ENCODE peak calls at places on chromosomes 7 and 10, in nine cellular contexts. F is astrocyte; O is CD8-positive, alpha-beta memory T cell; Z is dorsolateral prefrontal cortex; I is fibroblast of lung; P is breast epithelium; Q is GM23338; G is adipocyte; E is HAP-1. W is an unnamed sample.

GRCh38 chr7:108323305-108323832 is 132.9 kb downstream of the NRCAM start:
- DNase-seq in P (no peak), E (no peak), O (no peak), Q (no peak), F (no peak), Z (no peak), I (no peak), G (no peak), W (no peak)

GRCh38 chr7:84176716-84177115 is 17.9 kb downstream of the SEMA3A start:
- DNase-seq in Q (no peak), I (peak; percentile 33), F (peak; percentile 48), Z (no peak), E (peak; percentile 52), P (no peak), O (no peak), G (peak; percentile 72), W (no peak)

GRCh38 chr10:3145366-3145765 is 27.2 kb downstream of the PITRM1 start:
- DNase-seq in P (no peak), G (no peak), I (no peak), Q (no peak), E (no peak), Z (no peak), O (no peak), F (no peak), W (no peak)

GRCh38 chr7:34165927-34166550 is 260.7 kb downstream of the BMPER start:
- DNase-seq in O (no peak), F (peak; percentile 15), E (no peak), G (peak; percentile 71), I (peak; percentile 63), Z (no peak), P (no peak), Q (peak; percentile 75), W (no peak)

GRCh38 chr7:10212664-10213063 is 761.0 kb upstream of the PHF14 start:
- DNase-seq in E (no peak), O (no peak), F (peak; percentile 33), Z (no peak), I (no peak), G (no peak), Q (no peak), P (no peak), W (no peak)

GRCh38 chr7:27526991-27527722 is 135.5 kb downstream of the HIBADH start:
- DNase-seq in Z (no peak), G (peak; percentile 10), E (no peak), F (no peak), O (no peak), Q (no peak), P (no peak), I (peak; percentile 41), W (no peak)

GRCh38 chr10:17128261-17128660 is 1.4 kb downstream of the CUBN start:
- DNase-seq in G (no peak), O (no peak), I (no peak), Z (no peak), F (no peak), E (no peak), P (no peak), Q (no peak), W (no peak)

GRCh38 chr10:22344781-22345300 is 455 bp upstream of the SPAG6 start:
- DNase-seq in O (no peak), Z (no peak), P (no peak), E (no peak), G (no peak), Q (no peak), I (no peak), F (no peak), W (no peak)

GRCh38 chr7:64888561-64888900 is 14.5 kb upstream of the ZNF273 start:
- DNase-seq in G (no peak), E (no peak), I (peak; percentile 6), F (no peak), Q (peak; percentile 28), P (no peak), Z (no peak), O (no peak), W (no peak)

GRCh38 chr7:64888901-64889685 is 14.0 kb upstream of the ZNF273 start:
- DNase-seq in O (no peak), F (no peak), Q (peak; percentile 53), P (peak; percentile 18), Z (peak; percentile 22), I (peak; percentile 7), E (no peak), G (peak; percentile 32), W (no peak)

GRCh38 chr7:64889686-64890162 is 13.3 kb upstream of the ZNF273 start:
- DNase-seq in F (no peak), E (no peak), P (no peak), G (no peak), I (no peak), Z (no peak), O (no peak), Q (peak; percentile 29), W (no peak)

GRCh38 chr7:64886956-64887545 is 16.0 kb upstream of the ZNF273 start:
- DNase-seq in G (no peak), Q (no peak), F (no peak), E (no peak), Z (no peak), P (peak; percentile 11), O (no peak), I (no peak), W (no peak)

DNA sequence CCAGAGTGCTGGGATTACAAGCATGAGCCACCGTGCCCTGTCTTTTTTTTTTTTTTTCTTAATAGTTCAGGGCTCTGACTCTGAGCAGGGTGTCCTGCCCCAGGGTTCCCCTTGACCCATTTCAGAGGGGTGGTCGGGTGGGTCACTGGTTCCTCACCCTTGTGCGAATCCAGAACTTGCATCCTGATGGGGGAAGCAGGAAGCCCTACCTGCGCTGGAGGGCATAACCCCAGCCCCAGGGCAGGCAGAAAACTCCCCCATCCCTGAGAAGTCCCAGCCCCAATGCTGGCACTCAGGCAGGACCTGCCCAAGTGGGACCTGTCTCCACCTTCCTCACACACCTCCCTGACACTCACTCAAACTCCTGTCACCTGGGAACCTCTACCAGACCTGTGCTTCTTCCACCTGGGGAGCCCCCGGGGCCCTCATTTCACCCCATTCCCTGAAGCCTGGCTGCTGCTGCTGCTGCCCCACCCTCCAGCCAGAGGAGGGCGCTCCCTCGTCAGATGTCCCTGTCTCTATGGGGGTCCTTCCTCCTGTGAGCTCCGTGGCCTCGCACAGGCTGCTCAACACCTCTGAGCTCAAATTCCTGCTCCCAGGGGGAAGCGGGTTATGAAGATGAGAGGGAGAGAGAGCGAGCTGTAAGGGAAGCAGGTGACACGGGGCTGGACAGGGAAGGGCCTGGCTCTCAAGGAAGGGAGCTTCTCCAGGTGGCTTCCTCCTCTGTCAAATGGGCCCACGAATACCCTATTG is 15.1 kb upstream of the ZNF273 start:
- DNase-seq in P (peak; percentile 12), Q (peak; percentile 92), Z (peak; percentile 43), I (no peak), G (no peak), E (no peak), O (peak; percentile 65), F (no peak), W (no peak)
- H3K27me3 ChIP-seq in P (no peaks in the 10 kb centered on the region), Q (peaks cover 92% of the 10 kb centered on the region), Z (no peaks in the 10 kb centered on the region), I (peaks cover 15% of the 10 kb centered on the region), G (peaks cover 35% of the 10 kb centered on the region), E (no peaks in the 10 kb centered on the region), O (no peaks in the 10 kb centered on the region), F (peaks cover 12% of the 10 kb centered on the region), W (no peaks in the 10 kb centered on the region)

GRCh38 chr7:158529181-158530096 is 58.2 kb downstream of the PTPRN2 start:
- DNase-seq in Q (no peak), O (no peak), Z (no peak), G (no peak), I (no peak), P (no peak), E (no peak), F (no peak), W (no peak)

GRCh38 chr7:158530800-158531609 is 56.6 kb downstream of the PTPRN2 start:
- DNase-seq in G (no peak), I (no peak), F (no peak), O (no peak), Z (no peak), Q (no peak), P (no peak), E (no peak), W (no peak)

GRCh38 chr7:158533386-158534133 is 54.1 kb downstream of the PTPRN2 start:
- DNase-seq in Q (no peak), G (no peak), O (no peak), I (no peak), E (no peak), P (no peak), F (no peak), Z (no peak), W (no peak)

GRCh38 chr7:158532093-158532627 is 55.5 kb downstream of the PTPRN2 start:
- DNase-seq in Q (no peak), I (no peak), Z (no peak), G (no peak), F (no peak), P (no peak), E (no peak), O (no peak), W (no peak)

DNA sequence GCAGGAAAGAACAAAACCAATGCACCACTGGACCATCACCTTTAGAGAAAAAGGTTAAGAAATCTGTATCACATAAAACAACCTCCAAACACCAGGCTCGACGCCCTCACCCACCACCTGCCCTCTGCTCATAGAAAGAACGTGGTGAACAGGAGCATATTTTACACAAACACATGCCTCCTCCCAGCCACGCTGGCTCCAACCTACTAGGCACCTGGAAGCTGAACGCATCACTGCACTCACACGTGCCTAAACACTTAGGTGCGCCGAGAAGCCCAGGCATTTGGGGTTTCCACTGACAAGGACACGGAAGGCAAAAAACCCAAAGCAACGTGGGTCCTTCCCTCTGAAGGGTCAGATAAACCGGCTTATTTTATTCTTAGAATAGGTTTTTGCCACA is 56.0 kb downstream of the PTPRN2 start:
- DNase-seq in I (no peak), P (no peak), Q (no peak), Z (no peak), F (no peak), O (no peak), E (no peak), G (no peak), W (no peak)
- H3K4me3 ChIP-seq in I (no peak overlapping the region), P (no peak overlapping the region), Q (no peak overlapping the region), Z (no peak overlapping the region), F (no peak overlapping the region), O (no peak overlapping the region), E (no peak overlapping the region), G (no peak overlapping the region), W (no peak overlapping the region)

DNA sequence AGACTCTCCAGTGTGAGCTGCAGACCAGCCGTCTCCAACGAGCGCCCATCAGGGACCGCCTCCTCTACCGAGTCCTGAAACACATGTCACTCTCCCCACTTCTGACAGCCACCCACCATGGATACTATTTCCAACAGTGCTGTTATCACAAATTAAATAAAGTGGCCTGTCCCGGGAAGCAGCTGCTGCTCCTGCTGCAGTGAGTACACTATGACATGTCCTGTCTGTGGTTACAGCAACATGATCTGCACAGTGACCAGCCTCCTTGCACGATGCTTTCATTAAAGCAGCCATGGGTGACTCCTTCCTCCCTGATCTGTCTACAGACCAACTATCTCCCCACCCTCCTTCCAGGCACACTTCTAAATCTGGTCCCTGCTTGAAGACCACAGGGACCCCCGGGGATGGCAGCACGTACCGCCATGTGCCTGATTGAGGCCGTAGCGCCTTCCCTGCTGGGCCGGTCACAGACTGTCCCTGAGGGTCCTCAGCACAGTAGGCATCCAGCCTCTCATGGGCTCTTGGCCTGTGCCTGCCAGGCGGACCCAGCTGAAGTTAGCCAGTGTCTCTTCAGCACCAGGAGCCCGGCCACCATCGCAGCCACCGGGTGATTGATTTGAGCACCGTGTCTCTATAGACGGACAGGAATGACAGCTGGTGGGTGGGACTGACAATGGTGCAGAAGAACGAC is 58.8 kb downstream of the TCERG1L start:
- DNase-seq in G (no peak), E (no peak), F (no peak), Q (no peak), O (no peak), P (no peak), Z (no peak), I (no peak), W (no peak)
- H3K27me3 ChIP-seq in G (peaks cover 7% of the 10 kb centered on the region), E (no peaks in the 10 kb centered on the region), F (no peaks in the 10 kb centered on the region), Q (no peaks in the 10 kb centered on the region), O (no peaks in the 10 kb centered on the region), P (no peaks in the 10 kb centered on the region), Z (no peaks in the 10 kb centered on the region), I (no peaks in the 10 kb centered on the region), W (no peaks in the 10 kb centered on the region)

GRCh38 chr7:100489824-100490223 is 6.1 kb downstream of the NYAP1 start:
- DNase-seq in Z (peak; percentile 95), Q (peak; percentile 98), O (peak; percentile 70), P (no peak), E (peak; percentile 90), F (peak; percentile 83), I (peak; percentile 97), G (peak; percentile 66), W (no peak)

GRCh38 chr7:100488333-100489095 is 4.8 kb downstream of the NYAP1 start:
- DNase-seq in E (no peak), I (no peak), O (no peak), Z (no peak), Q (no peak), P (no peak), F (no peak), G (no peak), W (no peak)

GRCh38 chr7:100490483-100491191 is 6.9 kb downstream of the NYAP1 start:
- DNase-seq in Q (no peak), Z (no peak), P (no peak), E (no peak), I (no peak), F (no peak), G (no peak), O (no peak), W (no peak)

GRCh38 chr7:100491192-100491578 is 7.5 kb downstream of the NYAP1 start:
- DNase-seq in O (no peak), G (no peak), Z (no peak), F (no peak), E (no peak), Q (no peak), I (no peak), P (no peak), W (no peak)

GRCh38 chr7:100489121-100489520 is 5.4 kb downstream of the NYAP1 start:
- DNase-seq in G (no peak), F (no peak), Q (no peak), E (no peak), P (no peak), Z (no peak), I (no peak), O (no peak), W (no peak)
- H3K4me3 ChIP-seq in G (no peak overlapping the region), F (no peak overlapping the region), Q (no peak overlapping the region), E (no peak overlapping the region), P (no peak overlapping the region), Z (peak overlapping the region; percentile 57), I (no peak overlapping the region), O (no peak overlapping the region), W (no peak overlapping the region)